ENCODE peak calls at places on chromosome 18, in five cellular contexts. V is hepatocyte, L is Calu3, W is fibroblast of lung, K is K562. B is an unnamed sample.

GRCh38 chr18:69948919-69949537 is 1.4 kb upstream of the CD226 start:
- DNase-seq in V (no peak), L (no peak), W (peak; percentile 62), K (no peak), B (no peak)

GRCh38 chr18:45962461-45962860 is 4.7 kb downstream of the EPG5 start:
- DNase-seq in V (peak; percentile 36), L (peak; percentile 37), W (peak; percentile 23), K (no peak), B (peak; percentile 24)

GRCh38 chr18:21489119-21489750 is 111.3 kb downstream of the ESCO1 start:
- DNase-seq in V (peak; percentile 80), L (peak; percentile 60), W (peak; percentile 72), K (peak; percentile 74), B (peak; percentile 74)

GRCh38 chr18:40413160-40413559 is 1541.9 kb upstream of the PIK3C3 start:
- DNase-seq in V (peak; percentile 61), L (peak; percentile 31), W (peak; percentile 72), K (no peak), B (peak; percentile 52)

GRCh38 chr18:22933958-22934423 is 863 bp downstream of the RBBP8 start:
- DNase-seq in V (no peak), L (no peak), W (no peak), K (no peak), B (no peak)

GRCh38 chr18:6150481-6150880 is 255.2 kb upstream of the TMEM200C start:
- DNase-seq in V (no peak), L (no peak), W (no peak), K (no peak), B (no peak)

GRCh38 chr18:46324556-46324955 is 220.4 kb downstream of the HAUS1 start:
- DNase-seq in V (peak; percentile 40), L (peak; percentile 24), W (peak; percentile 69), K (peak; percentile 40), B (peak; percentile 79)

GRCh38 chr18:66640431-66640830 is 36.5 kb upstream of the CDH19 start:
- DNase-seq in V (no peak), L (no peak), W (no peak), K (no peak), B (peak; percentile 49)

GRCh38 chr18:5667356-5667755 is 123.6 kb upstream of the EPB41L3 start:
- DNase-seq in V (no peak), L (no peak), W (no peak), K (no peak), B (no peak)

GRCh38 chr18:37464287-37464686 is 101.3 kb downstream of the CELF4 start:
- DNase-seq in V (no peak), L (no peak), W (no peak), K (no peak), B (no peak)

GRCh38 chr18:36296591-36297418 is 708 bp upstream of the FHOD3 start:
- DNase-seq in V (peak; percentile 82), L (peak; percentile 83), W (peak; percentile 64), K (peak; percentile 67), B (peak; percentile 71)

GRCh38 chr18:37447959-37448916 is 117.4 kb downstream of the CELF4 start:
- DNase-seq in V (no peak), L (no peak), W (no peak), K (no peak), B (no peak)

GRCh38 chr18:45850021-45850420 is 24.5 kb downstream of the SIGLEC15 start:
- DNase-seq in V (no peak), L (peak; percentile 39), W (no peak), K (no peak), B (peak; percentile 20)

DNA sequence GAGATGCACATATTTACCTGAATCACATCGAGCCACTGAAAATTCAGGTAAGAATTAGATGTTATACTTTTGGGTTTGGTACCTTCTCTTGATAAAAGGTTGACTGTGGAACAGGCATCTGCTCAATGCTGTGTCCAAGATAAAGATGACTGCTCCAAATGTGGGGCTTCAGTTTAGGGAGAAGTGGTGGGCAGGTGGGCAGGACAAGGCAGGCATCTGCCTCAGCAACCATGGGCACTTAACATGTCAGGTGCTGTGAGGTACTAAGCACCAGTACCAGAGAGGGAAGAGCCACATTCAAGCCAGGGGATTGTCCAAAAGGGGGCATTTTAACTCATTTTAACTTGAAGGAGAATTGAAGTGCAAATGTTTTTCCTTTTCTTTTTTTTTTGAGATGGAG is 14.0 kb downstream of the TYMS start:
- DNase-seq in V (no peak), L (no peak), W (no peak), K (no peak), B (no peak)
- TF ChIP-seq CTCF in V (no peak), L (no peak), W (no peak), K (no peak), B (no peak)

GRCh38 chr18:71784777-71785176 is 759.4 kb downstream of the CBLN2 start:
- DNase-seq in V (peak; percentile 39), L (no peak), W (no peak), K (peak; percentile 4), B (peak; percentile 34)
- TF ChIP-seq CTCF in V (peak; percentile 44), L (no peak), W (no peak), K (peak; percentile 18), B (peak; percentile 49)

DNA sequence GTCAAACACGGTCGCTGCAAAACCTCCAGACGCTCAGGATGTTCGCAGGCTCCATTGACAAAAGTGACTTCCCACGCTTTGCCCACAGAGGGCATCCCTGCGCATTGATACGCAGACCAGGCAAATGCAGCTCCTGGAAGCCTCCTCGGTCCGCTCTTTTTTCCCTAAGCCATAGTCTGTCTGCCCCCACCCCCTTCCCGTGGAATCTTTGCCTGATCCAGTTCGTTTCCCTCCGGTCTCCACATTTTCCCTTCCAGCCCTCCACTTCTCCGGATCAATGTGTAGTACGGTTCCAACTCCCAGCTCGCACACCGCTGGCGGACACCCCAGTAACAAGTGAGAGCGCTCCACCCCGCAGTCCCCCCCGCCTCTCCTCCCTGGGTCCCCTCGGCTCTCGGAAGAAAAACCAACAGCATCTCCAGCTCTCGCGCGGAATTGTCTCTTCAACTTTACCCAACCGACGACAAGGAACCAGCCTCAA is at the start of gene DCC:
- DNase-seq in V (peak; percentile 77), L (no peak), W (peak; percentile 71), K (no peak), B (peak; percentile 6)
- TF ChIP-seq CTCF in V (peak; percentile 61), L (no peak), W (peak; percentile 18), K (no peak), B (no peak)

DNA sequence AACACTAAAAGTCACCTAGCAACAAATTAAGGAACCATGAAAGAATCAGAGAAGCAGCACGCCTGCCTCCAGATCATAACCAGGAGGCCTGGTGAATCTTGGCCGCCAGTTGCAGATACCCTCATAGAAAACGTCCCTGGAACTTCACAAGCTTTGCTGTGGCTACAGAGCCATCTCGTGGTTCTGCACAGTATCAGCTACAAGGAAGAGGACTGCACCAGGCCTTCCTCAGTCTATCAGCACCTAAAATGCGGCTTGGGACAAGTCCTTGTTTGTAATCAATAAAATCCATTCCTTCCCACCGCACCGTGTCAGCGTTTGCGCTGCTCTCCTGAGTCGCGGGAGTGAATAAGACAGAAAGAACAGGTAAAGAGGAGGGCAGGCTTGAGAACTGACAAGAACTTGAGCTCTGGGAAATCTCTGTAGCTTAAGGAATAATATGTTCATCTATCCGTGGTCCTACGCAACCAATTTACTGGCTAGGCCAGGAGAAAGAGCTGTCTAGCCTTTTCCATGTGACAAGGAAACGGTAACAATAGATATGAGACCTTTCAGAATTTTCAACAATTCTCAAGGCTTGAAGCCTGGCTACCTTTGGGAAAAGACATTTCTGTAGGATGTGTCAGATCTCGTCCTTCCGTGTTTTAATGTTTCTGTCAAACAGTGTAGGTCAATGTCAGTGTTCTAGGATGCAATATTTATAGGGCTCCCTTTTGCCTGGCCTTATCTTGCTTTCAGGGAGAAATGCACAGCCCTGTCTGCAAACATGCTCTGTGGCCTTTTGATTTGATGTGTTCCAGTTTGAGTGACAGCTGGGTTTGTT is 128.5 kb upstream of the RAB12 start:
- DNase-seq in V (peak; percentile 79), L (peak; percentile 50), W (peak; percentile 68), K (peak; percentile 30), B (peak; percentile 38)
- TF ChIP-seq CTCF in V (peak; percentile 76), L (peak; percentile 32), W (peak; percentile 69), K (peak; percentile 71), B (peak; percentile 42)

DNA sequence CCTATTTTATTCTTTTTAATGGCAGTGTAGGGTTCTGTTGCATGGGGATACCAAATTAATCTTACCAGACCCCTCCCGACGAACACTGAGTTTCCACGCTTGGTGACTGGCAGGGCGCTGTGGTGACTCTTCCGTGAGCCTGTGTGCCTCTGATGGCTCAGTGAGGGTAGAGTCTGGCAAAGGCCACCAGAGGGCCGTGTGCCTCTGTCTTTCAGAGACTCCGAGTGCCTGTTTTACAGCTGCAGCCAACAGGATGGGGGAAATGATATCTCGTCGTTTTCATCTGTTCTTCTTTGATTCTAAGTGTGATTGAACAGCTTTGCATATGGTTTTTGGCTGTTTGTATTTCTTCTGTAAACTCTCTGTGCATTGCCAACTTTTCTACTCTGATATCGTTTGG is 99.8 kb downstream of the ZNF236 start:
- DNase-seq in V (peak; percentile 61), L (peak; percentile 9), W (peak; percentile 73), K (peak; percentile 20), B (peak; percentile 5)
- TF ChIP-seq CTCF in V (peak; percentile 57), L (no peak), W (peak; percentile 60), K (peak; percentile 51), B (peak; percentile 10)

GRCh38 chr18:54224379-54225014 is at the start of gene MBD2:
- DNase-seq in V (peak; percentile 98), L (peak; percentile 96), W (peak; percentile 94), K (peak; percentile 86), B (peak; percentile 95)
- TF ChIP-seq CTCF in V (peak; percentile 35), L (no peak), W (no peak), K (peak; percentile 42), B (no peak)

DNA sequence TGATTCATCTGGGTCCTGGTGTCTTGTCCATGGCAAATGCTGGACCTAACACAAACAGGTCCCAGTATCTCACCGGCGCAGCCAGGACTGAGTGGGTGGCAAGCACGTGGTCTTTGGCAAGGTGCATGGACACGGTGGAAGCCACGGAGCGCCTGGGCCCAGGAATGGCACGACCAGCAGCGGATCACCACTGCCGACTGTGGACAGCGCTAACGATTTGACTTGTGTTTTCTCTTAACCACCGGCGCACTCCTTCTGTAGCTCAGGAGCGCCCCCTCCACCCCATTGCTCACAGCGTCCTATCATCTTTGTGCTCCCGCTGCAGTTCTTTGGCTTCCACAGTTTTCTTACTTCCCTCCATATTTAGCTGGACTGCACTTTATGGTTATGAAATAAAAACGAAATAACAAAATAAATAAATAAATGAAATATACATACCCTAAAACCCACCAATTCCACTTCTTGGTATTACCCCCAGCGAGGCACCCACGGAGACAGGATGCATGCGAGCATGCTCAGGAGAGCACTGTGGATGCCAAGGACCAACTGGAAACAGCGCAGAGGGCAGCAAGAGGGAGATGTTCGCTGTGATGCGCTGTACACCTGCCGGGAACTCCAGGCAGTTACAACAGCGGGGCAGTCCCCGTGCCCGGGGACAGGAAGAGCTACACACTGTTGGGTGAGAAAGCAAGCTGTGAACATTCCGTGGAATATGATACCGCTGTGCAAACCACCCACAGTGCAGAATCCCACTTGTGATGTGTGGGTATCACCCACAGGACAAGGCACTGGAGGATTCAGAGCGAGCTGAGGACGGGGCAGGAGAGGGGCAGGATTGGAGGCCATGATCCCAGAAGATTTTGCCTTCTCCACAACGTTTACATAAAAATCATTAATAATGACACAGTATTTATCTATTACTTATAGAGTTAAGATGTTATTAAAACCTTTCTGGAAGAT is 7.0 kb upstream of the CIDEA start:
- DNase-seq in V (peak; percentile 56), L (no peak), W (peak; percentile 25), K (peak; percentile 71), B (no peak)
- TF ChIP-seq CTCF in V (peak; percentile 42), L (no peak), W (no peak), K (peak; percentile 86), B (no peak)

B was measured in MCF 10A.